ENCODE peak calls at places on chromosomes 6 and 20, in four cellular contexts. One of them, this sample, is unnamed.

GRCh38 chr6:136411028-136411329 is 121.3 kb upstream of the BCLAF1 start:
- DNase-seq in H9: no peak
- DNase-seq in neuronal stem cell: no peak
- DNase-seq in H1: no peak
- DNase-seq in this sample: no peak

GRCh38 chr6:55836481-55836880 is 38.9 kb downstream of the BMP5 start:
- DNase-seq in H9: no peak
- DNase-seq in neuronal stem cell: no peak
- DNase-seq in H1: no peak
- DNase-seq in this sample: no peak

GRCh38 chr6:168221000-168221399 is 98.6 kb downstream of the DACT2 start:
- DNase-seq in H9: no peak
- DNase-seq in neuronal stem cell: no peak
- DNase-seq in H1: no peak
- DNase-seq in this sample: no peak

GRCh38 chr20:23928788-23929187 is 49.2 kb upstream of the CST5 start:
- DNase-seq in H9: no peak
- DNase-seq in neuronal stem cell: no peak
- DNase-seq in H1: no peak
- DNase-seq in this sample: no peak

GRCh38 chr20:17678295-17678694 is 3.7 kb downstream of the RRBP1 start:
- DNase-seq in H9: no peak
- DNase-seq in neuronal stem cell: no peak
- DNase-seq in H1: no peak
- DNase-seq in this sample: no peak

GRCh38 chr6:34792605-34793500 is 970 bp downstream of the BLTP3A start:
- DNase-seq in H9: peak
- DNase-seq in neuronal stem cell: peak
- DNase-seq in H1: peak
- DNase-seq in this sample: peak

GRCh38 chr20:34861386-34862084 is 11.1 kb downstream of the GGT7 start:
- DNase-seq in H9: no peak
- DNase-seq in neuronal stem cell: no peak
- DNase-seq in H1: no peak
- DNase-seq in this sample: no peak

GRCh38 chr6:8277769-8278168 is 157.6 kb downstream of the SLC35B3 start:
- DNase-seq in H9: peak
- DNase-seq in neuronal stem cell: no peak
- DNase-seq in H1: no peak
- DNase-seq in this sample: no peak

GRCh38 chr6:70846207-70846835 is 110.5 kb downstream of the B3GAT2 start:
- DNase-seq in H9: no peak
- DNase-seq in neuronal stem cell: no peak
- DNase-seq in H1: no peak
- DNase-seq in this sample: no peak

GRCh38 chr6:80425089-80425823 is 318.8 kb downstream of the BCKDHB start:
- DNase-seq in H9: no peak
- DNase-seq in neuronal stem cell: no peak
- DNase-seq in H1: no peak
- DNase-seq in this sample: peak

GRCh38 chr6:54624779-54625178 is 221.8 kb upstream of the FAM83B start:
- DNase-seq in H9: no peak
- DNase-seq in neuronal stem cell: no peak
- DNase-seq in H1: no peak
- DNase-seq in this sample: peak

GRCh38 chr20:43681991-43682410 is 15.1 kb downstream of the MYBL2 start:
- DNase-seq in H9: no peak
- DNase-seq in neuronal stem cell: no peak
- DNase-seq in H1: no peak
- DNase-seq in this sample: no peak

GRCh38 chr20:43682446-43682845 is 15.5 kb downstream of the MYBL2 start:
- DNase-seq in H9: no peak
- DNase-seq in neuronal stem cell: no peak
- DNase-seq in H1: no peak
- DNase-seq in this sample: no peak

GRCh38 chr20:43680976-43681375 is 14.1 kb downstream of the MYBL2 start:
- DNase-seq in H9: no peak
- DNase-seq in neuronal stem cell: no peak
- DNase-seq in H1: no peak
- DNase-seq in this sample: no peak

GRCh38 chr20:43676368-43676767 is 9.5 kb downstream of the MYBL2 start:
- DNase-seq in H9: no peak
- DNase-seq in neuronal stem cell: no peak
- DNase-seq in H1: no peak
- DNase-seq in this sample: no peak

DNA sequence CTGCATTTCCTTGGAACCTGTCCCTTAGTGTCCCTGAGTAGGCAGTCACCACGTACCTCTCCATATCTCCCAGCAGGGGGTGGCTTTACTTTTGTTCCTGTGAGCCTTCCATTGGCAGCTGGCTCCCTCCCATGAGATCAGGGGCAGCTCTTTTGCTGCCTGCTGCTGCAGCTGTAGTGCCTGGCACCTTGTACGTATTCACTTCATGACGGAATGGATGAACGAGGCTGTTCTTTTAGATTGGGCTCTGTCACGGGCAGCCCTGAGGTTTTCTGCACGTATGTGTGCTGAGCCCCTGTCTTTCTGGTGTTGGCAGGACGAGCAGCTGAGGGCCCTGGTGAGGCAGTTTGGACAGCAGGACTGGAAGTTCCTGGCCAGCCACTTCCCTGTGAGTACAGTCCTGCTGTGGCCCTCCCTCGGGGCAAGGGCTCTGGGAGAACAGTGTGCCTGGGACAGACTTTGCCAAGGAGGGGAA is 14.6 kb downstream of the MYBL2 start:
- DNase-seq in H9: no peak
- DNase-seq in neuronal stem cell: no peak
- DNase-seq in H1: no peak
- DNase-seq in this sample: no peak
- H3K9ac ChIP-seq in H9: no peak
- H3K9ac ChIP-seq in neuronal stem cell: no peak
- H3K9ac ChIP-seq in H1: no peak
- H3K9ac ChIP-seq in this sample: no peak

DNA sequence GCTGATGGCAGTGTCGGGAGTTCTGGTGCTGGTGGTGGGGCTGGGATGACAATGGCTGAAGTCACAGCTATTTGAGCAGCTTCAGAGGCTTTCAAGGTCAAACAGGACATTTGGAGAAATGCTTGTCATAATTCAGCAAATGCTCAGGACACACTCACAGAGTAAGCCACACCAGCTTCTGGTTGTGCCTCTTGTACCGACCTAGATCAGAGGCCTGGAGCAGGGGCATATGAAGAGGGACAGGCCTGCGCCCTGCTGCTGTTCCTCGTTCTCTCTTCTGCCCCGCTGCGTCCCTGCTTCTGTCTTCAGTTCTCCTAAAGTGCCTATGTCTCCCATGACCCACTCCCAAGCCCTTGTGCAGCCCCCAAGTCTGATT is 893 bp upstream of the PGC start:
- DNase-seq in H9: no peak
- DNase-seq in neuronal stem cell: no peak
- DNase-seq in H1: no peak
- DNase-seq in this sample: no peak
- H4K91ac ChIP-seq in H9: no peak
- H4K91ac ChIP-seq in neuronal stem cell: no peak
- H4K91ac ChIP-seq in H1: no peak
- H4K91ac ChIP-seq in this sample: no peak

GRCh38 chr6:43092635-43093034 is 16.5 kb downstream of the PTK7 start:
- DNase-seq in H9: no peak
- DNase-seq in neuronal stem cell: no peak
- DNase-seq in H1: no peak
- DNase-seq in this sample: no peak

GRCh38 chr6:43095939-43096338 is 19.8 kb downstream of the PTK7 start:
- DNase-seq in H9: peak
- DNase-seq in neuronal stem cell: no peak
- DNase-seq in H1: no peak
- DNase-seq in this sample: no peak

GRCh38 chr6:43091592-43091991 is 15.5 kb downstream of the PTK7 start:
- DNase-seq in H9: no peak
- DNase-seq in neuronal stem cell: no peak
- DNase-seq in H1: no peak
- DNase-seq in this sample: no peak

GRCh38 chr6:43091020-43091419 is 14.9 kb downstream of the PTK7 start:
- DNase-seq in H9: no peak
- DNase-seq in neuronal stem cell: no peak
- DNase-seq in H1: no peak
- DNase-seq in this sample: no peak

DNA sequence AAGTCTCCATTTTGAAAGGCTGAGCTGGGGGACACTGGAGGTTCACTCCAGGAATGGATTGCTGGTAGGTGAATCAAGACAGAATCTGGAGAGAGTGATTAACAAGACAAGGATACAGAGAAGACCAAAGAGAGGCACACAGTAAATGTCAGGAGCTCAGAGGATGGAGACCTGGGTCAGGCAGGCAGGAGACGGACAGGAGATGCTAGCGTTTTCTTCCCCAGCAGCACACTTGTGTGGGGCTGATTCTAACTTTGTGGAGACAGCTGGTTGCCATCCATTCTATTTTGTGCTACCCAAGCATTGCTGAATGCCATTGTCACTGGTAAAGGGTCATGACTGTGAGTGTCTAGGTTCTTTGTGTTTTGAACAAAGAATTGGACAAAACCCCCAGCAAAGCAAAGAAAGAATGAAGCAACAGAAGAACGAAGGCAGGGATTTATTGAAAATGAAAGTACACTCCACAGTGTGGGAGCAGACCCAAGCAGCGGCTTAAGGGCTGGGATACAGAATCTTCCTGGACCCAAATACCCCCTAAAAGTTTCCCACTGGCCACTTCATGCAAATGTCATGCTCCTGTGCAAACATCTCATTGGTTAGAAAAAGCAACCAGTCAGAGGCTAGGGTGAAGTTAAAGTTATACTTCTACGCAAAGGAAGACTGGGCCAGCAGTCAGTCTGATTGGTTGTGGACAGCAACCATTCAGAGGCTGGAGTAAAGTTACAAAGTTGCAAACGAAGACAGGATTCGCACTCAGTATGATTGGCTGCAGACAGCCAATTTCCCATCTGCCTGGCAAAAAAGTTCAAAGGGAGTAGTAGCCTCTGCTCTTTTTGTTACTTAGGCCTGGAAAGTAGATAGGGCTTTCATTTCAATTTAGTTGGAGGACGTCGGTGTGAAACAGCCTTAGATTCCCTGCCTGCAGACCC is 17.5 kb downstream of the PTK7 start:
- DNase-seq in H9: peak
- DNase-seq in neuronal stem cell: no peak
- DNase-seq in H1: no peak
- DNase-seq in this sample: peak
- H3K9ac ChIP-seq in H9: no peak
- H3K9ac ChIP-seq in neuronal stem cell: no peak
- H3K9ac ChIP-seq in H1: no peak
- H3K9ac ChIP-seq in this sample: peak

DNA sequence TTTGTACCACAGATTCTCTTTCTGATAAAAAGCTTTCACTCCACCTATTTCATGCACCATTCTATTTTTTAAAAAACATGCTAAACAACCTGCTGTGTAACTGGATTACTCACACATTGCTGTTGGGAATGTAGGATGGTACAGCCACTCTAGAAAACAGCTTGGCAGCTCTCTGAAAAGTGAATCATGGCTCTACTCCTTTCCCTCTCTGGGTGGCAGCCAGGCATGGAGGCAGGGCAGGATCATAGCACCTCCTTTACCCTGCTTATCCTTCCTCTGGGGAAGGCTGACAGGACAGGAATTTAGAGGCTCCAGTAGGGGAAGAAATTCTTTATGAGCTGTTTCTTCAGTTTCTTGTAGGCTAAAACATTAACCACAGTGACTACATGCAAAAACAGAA is 6.7 kb upstream of the VNN2 start:
- DNase-seq in H9: no peak
- DNase-seq in neuronal stem cell: no peak
- DNase-seq in H1: no peak
- DNase-seq in this sample: peak
- H4K91ac ChIP-seq in H9: no peak
- H4K91ac ChIP-seq in neuronal stem cell: no peak
- H4K91ac ChIP-seq in H1: no peak
- H4K91ac ChIP-seq in this sample: no peak

GRCh38 chr20:62935968-62936585 is 1.9 kb upstream of the GID8 start:
- DNase-seq in H9: no peak
- DNase-seq in neuronal stem cell: no peak
- DNase-seq in H1: no peak
- DNase-seq in this sample: no peak
- H3K9ac ChIP-seq in H9: peak
- H3K9ac ChIP-seq in neuronal stem cell: no peak
- H3K9ac ChIP-seq in H1: no peak
- H3K9ac ChIP-seq in this sample: no peak

GRCh38 chr6:2947424-2947823 is 23.9 kb downstream of the SERPINB6 start:
- DNase-seq in H9: no peak
- DNase-seq in neuronal stem cell: no peak
- DNase-seq in H1: peak
- DNase-seq in this sample: no peak
- H4K91ac ChIP-seq in H9: no peak
- H4K91ac ChIP-seq in neuronal stem cell: no peak
- H4K91ac ChIP-seq in H1: no peak
- H4K91ac ChIP-seq in this sample: no peak

DNA sequence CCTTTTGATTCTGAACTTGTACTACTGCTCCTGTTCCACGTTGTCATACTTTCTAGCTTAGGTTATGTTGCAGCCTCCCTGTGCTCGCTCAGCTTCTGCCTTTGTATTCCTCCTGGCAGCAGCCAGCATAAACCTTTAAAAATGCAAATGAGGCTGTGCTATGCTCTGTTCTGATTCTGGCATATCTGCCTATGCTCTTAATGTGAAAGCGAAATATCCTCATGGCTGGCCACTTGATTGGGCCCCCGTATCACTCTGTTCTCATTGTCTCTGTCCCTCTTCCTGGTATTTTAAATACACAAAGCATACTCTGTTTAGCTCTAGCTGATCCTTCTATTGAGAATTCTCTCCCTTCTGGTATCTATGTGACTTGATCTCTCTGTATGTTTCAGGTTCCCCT is 139.0 kb downstream of the JARID2 start:
- DNase-seq in H9: no peak
- DNase-seq in neuronal stem cell: no peak
- DNase-seq in H1: no peak
- DNase-seq in this sample: no peak
- H3K9ac ChIP-seq in H9: no peak
- H3K9ac ChIP-seq in neuronal stem cell: no peak
- H3K9ac ChIP-seq in H1: no peak
- H3K9ac ChIP-seq in this sample: no peak

DNA sequence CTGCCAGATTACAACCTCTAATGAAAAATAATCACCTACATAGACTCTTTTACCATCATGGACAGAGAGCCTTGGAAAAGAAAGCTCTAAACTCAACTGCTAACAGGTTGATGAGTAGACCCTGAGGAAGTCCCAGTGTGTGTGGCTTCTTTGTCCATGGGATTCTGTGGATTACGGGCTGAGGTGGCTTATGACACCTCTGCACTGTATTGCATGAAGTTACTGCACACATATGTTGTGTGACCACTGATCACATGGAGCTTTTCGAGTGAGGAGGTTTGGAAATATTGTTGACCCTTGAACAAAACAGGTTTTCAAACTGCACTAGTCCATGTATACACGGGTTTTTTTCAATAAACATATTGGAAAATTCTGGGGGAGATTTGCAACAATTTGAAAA is 124.4 kb downstream of the RIN2 start:
- DNase-seq in H9: no peak
- DNase-seq in neuronal stem cell: no peak
- DNase-seq in H1: no peak
- DNase-seq in this sample: no peak
- H4K91ac ChIP-seq in H9: no peak
- H4K91ac ChIP-seq in neuronal stem cell: no peak
- H4K91ac ChIP-seq in H1: no peak
- H4K91ac ChIP-seq in this sample: peak

GRCh38 chr20:31679357-31680285 is 41.9 kb downstream of the COX4I2 start:
- DNase-seq in H9: no peak
- DNase-seq in neuronal stem cell: no peak
- DNase-seq in H1: no peak
- DNase-seq in this sample: no peak
- H3K9ac ChIP-seq in H9: no peak
- H3K9ac ChIP-seq in neuronal stem cell: no peak
- H3K9ac ChIP-seq in H1: no peak
- H3K9ac ChIP-seq in this sample: peak